ENCODE peak calls at places on chromosome 13, in ten cellular contexts. V is stromal cell of bone marrow, A is left ventricle myocardium inferior, Q is posterior vena cava, B is Right ventricle myocardium superior, E is cardiac muscle cell, Z is cardiac fibroblast, C is amygdala, G is fibroblast of lung, M is GDM1. W is an unnamed sample.
A peak's percentile ranks its signal among the peaks of the same experiment; 100 is the strongest.

GRCh38 chr13:19618925-19619324 is 14.5 kb upstream of the MPHOSPH8 start:
- DNase-seq in A (no peak), V (no peak), C (no peak), G (peak; percentile 54), Z (peak; percentile 54), E (peak; percentile 56), B (no peak), M (peak; percentile 13), Q (no peak), W (no peak)

GRCh38 chr13:104586010-104586746 is 1520.0 kb upstream of the SLC10A2 start:
- DNase-seq in V (peak; percentile 37), Q (no peak), B (no peak), M (no peak), G (peak; percentile 95), Z (peak; percentile 85), A (no peak), E (peak; percentile 93), C (no peak), W (no peak)

GRCh38 chr13:114115191-114115671 is 17.2 kb downstream of the RASA3 start:
- DNase-seq in E (peak; percentile 72), C (no peak), B (peak; percentile 67), A (no peak), V (no peak), G (peak; percentile 81), Z (peak; percentile 80), M (no peak), Q (peak; percentile 85), W (no peak)

GRCh38 chr13:35470671-35471465 is 5.6 kb downstream of the MAB21L1 start:
- DNase-seq in B (peak; percentile 77), E (peak; percentile 48), A (peak; percentile 62), Q (peak; percentile 81), Z (peak; percentile 39), G (peak; percentile 17), M (no peak), V (no peak), C (peak; percentile 47), W (no peak)

GRCh38 chr13:39913339-39913738 is 257.9 kb downstream of the COG6 start:
- DNase-seq in G (no peak), Z (no peak), C (no peak), A (no peak), M (no peak), B (no peak), Q (no peak), V (no peak), E (no peak), W (no peak)

GRCh38 chr13:100483836-100484381 is 104.7 kb downstream of the GGACT start:
- DNase-seq in M (no peak), Q (no peak), A (no peak), E (no peak), V (no peak), G (no peak), B (no peak), Z (no peak), C (no peak), W (no peak)

GRCh38 chr13:99008577-99008976 is 30.7 kb upstream of the DOCK9 start:
- DNase-seq in A (no peak), V (no peak), Q (no peak), C (no peak), E (no peak), M (no peak), G (no peak), B (no peak), Z (no peak), W (no peak)

GRCh38 chr13:109657395-109657794 is 129.0 kb downstream of the IRS2 start:
- DNase-seq in C (no peak), Q (no peak), M (no peak), G (no peak), E (peak; percentile 38), V (no peak), A (no peak), Z (peak; percentile 21), B (no peak), W (no peak)